ENCODE peak calls at places on chromosomes 13 and 19, in five cellular contexts. One of them, this sample, is unnamed.

GRCh38 chr19:54114340-54114826 is 1.1 kb downstream of the TFPT start:
- DNase-seq in endothelial cell: peak
- DNase-seq in left ventricle myocardium inferior: no peak
- DNase-seq in fibroblast of mammary gland: peak
- DNase-seq in AG09309: no peak
- DNase-seq in this sample: no peak

GRCh38 chr13:21399741-21400140 is 59.4 kb downstream of the ZDHHC20 start:
- DNase-seq in endothelial cell: no peak
- DNase-seq in left ventricle myocardium inferior: no peak
- DNase-seq in fibroblast of mammary gland: no peak
- DNase-seq in AG09309: no peak
- DNase-seq in this sample: no peak

GRCh38 chr13:108895220-108895704 is 265.9 kb downstream of the MYO16 start:
- DNase-seq in endothelial cell: peak
- DNase-seq in left ventricle myocardium inferior: no peak
- DNase-seq in fibroblast of mammary gland: peak
- DNase-seq in AG09309: no peak
- DNase-seq in this sample: no peak

GRCh38 chr19:13960863-13961784 is 8.8 kb downstream of the DCAF15 start:
- DNase-seq in endothelial cell: no peak
- DNase-seq in left ventricle myocardium inferior: no peak
- DNase-seq in fibroblast of mammary gland: no peak
- DNase-seq in AG09309: no peak
- DNase-seq in this sample: no peak

GRCh38 chr13:112752711-112753541 is 63.1 kb downstream of the ATP11A start:
- DNase-seq in endothelial cell: no peak
- DNase-seq in left ventricle myocardium inferior: no peak
- DNase-seq in fibroblast of mammary gland: no peak
- DNase-seq in AG09309: no peak
- DNase-seq in this sample: no peak

GRCh38 chr19:7488736-7489353 is at the start of gene PEX11G:
- DNase-seq in endothelial cell: peak
- DNase-seq in left ventricle myocardium inferior: peak
- DNase-seq in fibroblast of mammary gland: peak
- DNase-seq in AG09309: no peak
- DNase-seq in this sample: peak

GRCh38 chr19:10751109-10751972 is 33.5 kb downstream of the DNM2 start:
- DNase-seq in endothelial cell: peak
- DNase-seq in left ventricle myocardium inferior: peak
- DNase-seq in fibroblast of mammary gland: no peak
- DNase-seq in AG09309: no peak
- DNase-seq in this sample: no peak

GRCh38 chr13:66402071-66402470 is 828.1 kb downstream of the PCDH9 start:
- DNase-seq in endothelial cell: no peak
- DNase-seq in left ventricle myocardium inferior: no peak
- DNase-seq in fibroblast of mammary gland: peak
- DNase-seq in AG09309: no peak
- DNase-seq in this sample: no peak

GRCh38 chr19:7868671-7869452 is 5.3 kb downstream of the PRR36 start:
- DNase-seq in endothelial cell: peak
- DNase-seq in left ventricle myocardium inferior: peak
- DNase-seq in fibroblast of mammary gland: peak
- DNase-seq in AG09309: no peak
- DNase-seq in this sample: peak

GRCh38 chr19:44582581-44583265 is 30.6 kb upstream of the IGSF23 start:
- DNase-seq in endothelial cell: peak
- DNase-seq in left ventricle myocardium inferior: no peak
- DNase-seq in fibroblast of mammary gland: peak
- DNase-seq in AG09309: no peak
- DNase-seq in this sample: peak

GRCh38 chr19:55467236-55468053 is 2.9 kb upstream of the C19orf85 start:
- DNase-seq in endothelial cell: peak
- DNase-seq in left ventricle myocardium inferior: peak
- DNase-seq in fibroblast of mammary gland: peak
- DNase-seq in AG09309: no peak
- DNase-seq in this sample: peak

DNA sequence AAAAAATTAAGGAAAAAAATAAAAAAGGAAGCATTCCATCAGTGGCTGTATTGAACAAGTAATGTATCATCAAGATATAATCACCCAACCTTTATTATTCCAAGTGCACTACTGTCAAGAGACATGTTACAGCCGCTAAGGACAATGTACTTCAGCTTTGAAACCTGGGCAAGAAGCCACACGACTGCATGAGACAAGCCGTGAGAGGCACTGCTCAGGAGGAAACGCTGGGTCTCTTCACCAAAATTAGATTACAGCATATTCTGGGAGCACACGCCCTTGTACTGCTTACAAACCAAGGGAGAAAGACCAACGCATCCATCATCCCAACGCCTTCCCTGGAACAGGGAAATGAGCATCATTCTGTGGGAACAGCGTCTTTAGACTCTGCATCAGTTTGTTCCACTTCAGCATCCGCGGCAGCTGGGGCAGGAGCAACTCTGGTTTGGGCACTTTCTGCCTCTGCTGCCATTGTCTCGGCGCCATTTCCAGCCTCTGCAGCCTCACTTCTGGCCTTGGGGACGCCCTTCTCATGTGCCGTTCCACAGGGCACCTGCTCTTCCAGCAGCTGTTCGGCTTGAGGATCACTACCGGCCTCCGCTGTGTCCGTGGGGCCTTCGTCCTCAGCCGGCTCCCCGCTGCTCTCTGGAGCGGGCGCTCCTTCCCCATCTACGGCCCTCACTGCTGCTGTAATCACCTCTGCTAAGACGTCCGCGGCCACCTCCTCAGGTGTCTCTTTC is 22.4 kb upstream of the BRD4 start:
- DNase-seq in endothelial cell: no peak
- DNase-seq in left ventricle myocardium inferior: no peak
- DNase-seq in fibroblast of mammary gland: no peak
- DNase-seq in AG09309: no peak
- DNase-seq in this sample: no peak
- TF ChIP-seq CTCF in endothelial cell: no peak
- TF ChIP-seq CTCF in left ventricle myocardium inferior: no peak
- TF ChIP-seq CTCF in fibroblast of mammary gland: no peak
- TF ChIP-seq CTCF in AG09309: no peak
- TF ChIP-seq CTCF in this sample: no peak

GRCh38 chr19:28680091-28680490 is 532.9 kb downstream of the UQCRFS1 start:
- DNase-seq in endothelial cell: no peak
- DNase-seq in left ventricle myocardium inferior: no peak
- DNase-seq in fibroblast of mammary gland: no peak
- DNase-seq in AG09309: no peak
- DNase-seq in this sample: no peak
- TF ChIP-seq CTCF in endothelial cell: no peak
- TF ChIP-seq CTCF in left ventricle myocardium inferior: no peak
- TF ChIP-seq CTCF in fibroblast of mammary gland: no peak
- TF ChIP-seq CTCF in AG09309: no peak
- TF ChIP-seq CTCF in this sample: no peak

DNA sequence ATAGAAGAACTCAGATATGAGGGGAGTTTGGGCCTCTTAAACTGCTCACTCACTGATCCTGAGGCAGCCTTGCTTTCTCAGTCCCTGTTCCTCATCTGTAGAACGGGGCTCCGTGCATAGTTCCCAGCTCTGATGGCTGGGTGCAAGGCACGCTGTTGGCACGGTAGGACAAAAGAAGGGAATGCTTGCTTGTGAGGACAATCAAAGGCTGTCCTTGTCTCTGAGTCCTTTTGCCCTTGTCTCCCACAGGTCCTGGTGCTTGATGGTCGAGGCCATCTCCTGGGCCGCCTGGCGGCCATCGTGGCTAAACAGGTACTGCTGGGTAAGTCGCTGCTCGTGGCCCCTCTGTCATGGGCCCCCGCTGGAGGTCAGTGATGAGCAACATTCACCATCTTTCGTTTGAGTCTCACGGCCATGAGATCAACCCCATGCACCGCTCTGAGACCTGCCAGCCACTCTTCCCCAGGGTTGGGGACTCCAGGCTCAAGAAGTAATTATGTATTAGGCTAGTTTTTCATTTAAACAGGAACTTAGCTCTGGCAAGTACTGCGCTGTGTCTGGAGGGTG is 2.3 kb downstream of the RPL13A start:
- DNase-seq in endothelial cell: no peak
- DNase-seq in left ventricle myocardium inferior: no peak
- DNase-seq in fibroblast of mammary gland: peak
- DNase-seq in AG09309: no peak
- DNase-seq in this sample: no peak
- TF ChIP-seq CTCF in endothelial cell: no peak
- TF ChIP-seq CTCF in left ventricle myocardium inferior: no peak
- TF ChIP-seq CTCF in fibroblast of mammary gland: no peak
- TF ChIP-seq CTCF in AG09309: no peak
- TF ChIP-seq CTCF in this sample: no peak

GRCh38 chr19:51931921-51932320 is 4.6 kb downstream of the ZNF613 start:
- DNase-seq in endothelial cell: no peak
- DNase-seq in left ventricle myocardium inferior: no peak
- DNase-seq in fibroblast of mammary gland: no peak
- DNase-seq in AG09309: no peak
- DNase-seq in this sample: no peak

GRCh38 chr19:51927859-51928258 is 587 bp downstream of the ZNF613 start:
- DNase-seq in endothelial cell: no peak
- DNase-seq in left ventricle myocardium inferior: no peak
- DNase-seq in fibroblast of mammary gland: no peak
- DNase-seq in AG09309: no peak
- DNase-seq in this sample: no peak

GRCh38 chr19:51921949-51922348 is 5.3 kb upstream of the ZNF613 start:
- DNase-seq in endothelial cell: no peak
- DNase-seq in left ventricle myocardium inferior: no peak
- DNase-seq in fibroblast of mammary gland: no peak
- DNase-seq in AG09309: no peak
- DNase-seq in this sample: no peak

GRCh38 chr19:51926426-51926783 is 867 bp upstream of the ZNF613 start:
- DNase-seq in endothelial cell: no peak
- DNase-seq in left ventricle myocardium inferior: no peak
- DNase-seq in fibroblast of mammary gland: no peak
- DNase-seq in AG09309: no peak
- DNase-seq in this sample: no peak

GRCh38 chr19:51926784-51927741 is at the start of gene ZNF613:
- DNase-seq in endothelial cell: peak
- DNase-seq in left ventricle myocardium inferior: peak
- DNase-seq in fibroblast of mammary gland: peak
- DNase-seq in AG09309: peak
- DNase-seq in this sample: peak
- TF ChIP-seq CTCF in endothelial cell: no peak
- TF ChIP-seq CTCF in left ventricle myocardium inferior: peak
- TF ChIP-seq CTCF in fibroblast of mammary gland: peak
- TF ChIP-seq CTCF in AG09309: peak
- TF ChIP-seq CTCF in this sample: peak

DNA sequence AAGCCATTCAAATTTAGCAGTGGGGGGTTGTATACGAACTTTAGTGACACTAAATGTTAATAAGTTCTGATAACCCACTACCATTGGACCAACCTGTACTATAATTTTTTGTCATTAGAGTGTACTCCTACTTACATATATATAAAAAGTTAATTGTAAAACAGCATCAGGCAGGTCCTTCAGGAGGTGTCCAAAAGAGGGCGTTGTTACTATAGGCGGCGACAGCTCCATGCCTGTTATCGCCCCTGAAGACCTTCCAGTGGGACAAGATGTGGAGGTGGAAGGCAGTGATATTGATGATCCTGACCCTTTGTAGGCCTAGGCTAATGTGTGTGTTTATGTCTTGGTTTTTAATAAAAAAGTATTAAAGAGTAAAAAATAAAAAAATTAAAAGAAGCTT is 27.5 kb downstream of the SPRYD7 start:
- DNase-seq in endothelial cell: peak
- DNase-seq in left ventricle myocardium inferior: no peak
- DNase-seq in fibroblast of mammary gland: no peak
- DNase-seq in AG09309: no peak
- DNase-seq in this sample: no peak
- TF ChIP-seq CTCF in endothelial cell: no peak
- TF ChIP-seq CTCF in left ventricle myocardium inferior: no peak
- TF ChIP-seq CTCF in fibroblast of mammary gland: no peak
- TF ChIP-seq CTCF in AG09309: no peak
- TF ChIP-seq CTCF in this sample: no peak